ENCODE peak calls at places on chromosomes 12 and 14, in four cellular contexts. H is ovary, A is lower leg skin, N is PC-9. T is an unnamed sample.

GRCh38 chr12:54197037-54197909 is 8.5 kb upstream of the SMUG1 start:
- DNase-seq in H (no peak), A (no peak), N (no peak), T (no peak)

GRCh38 chr12:50533203-50533584 is 28.4 kb downstream of the DIP2B start:
- DNase-seq in H (no peak), A (no peak), N (no peak), T (no peak)

GRCh38 chr12:18897816-18898215 is 159.9 kb downstream of the CAPZA3 start:
- DNase-seq in H (no peak), A (no peak), N (no peak), T (no peak)

GRCh38 chr12:78680596-78680995 is 184.0 kb upstream of the SYT1 start:
- DNase-seq in A (no peak), N (no peak), H (no peak), T (no peak)

GRCh38 chr12:124000111-124000510 is 27.1 kb downstream of the ZNF664 start:
- DNase-seq in H (no peak), N (no peak), A (peak), T (no peak)

GRCh38 chr12:49515266-49515665 is 23.6 kb upstream of the KCNH3 start:
- DNase-seq in H (no peak), N (peak), A (no peak), T (no peak)

GRCh38 chr12:25655702-25656101 is 102.6 kb upstream of the LMNTD1 start:
- DNase-seq in N (peak), A (no peak), H (no peak), T (no peak)

GRCh38 chr14:90000935-90001334 is 45.2 kb downstream of the TDP1 start:
- DNase-seq in A (no peak), N (no peak), H (no peak), T (no peak)

GRCh38 chr14:99055816-99056215 is 216.2 kb downstream of the BCL11B start:
- DNase-seq in N (no peak), H (no peak), A (peak), T (no peak)

GRCh38 chr14:92724516-92725340 is 23.7 kb downstream of the LGMN start:
- DNase-seq in A (no peak), H (no peak), N (no peak), T (no peak)

GRCh38 chr14:106039400-106039799 is 513.0 kb downstream of the TMEM121 start:
- DNase-seq in A (no peak), H (no peak), N (no peak), T (no peak)

GRCh38 chr12:8563383-8563782 is 22.7 kb upstream of the CLEC4E start:
- DNase-seq in H (no peak), A (no peak), N (no peak), T (no peak)

GRCh38 chr12:47741340-47741703 is 16.0 kb upstream of the ENDOU start:
- DNase-seq in A (peak), H (peak), N (no peak), T (peak)

GRCh38 chr12:89098390-89099102 is 253.8 kb downstream of the DUSP6 start:
- DNase-seq in A (no peak), H (peak), N (no peak), T (no peak)

GRCh38 chr14:57259672-57260071 is 9.0 kb downstream of the EXOC5 start:
- DNase-seq in N (no peak), A (no peak), H (no peak), T (no peak)

GRCh38 chr12:107163413-107163812 is 70.1 kb upstream of the CRY1 start:
- DNase-seq in H (no peak), N (no peak), A (no peak), T (no peak)

GRCh38 chr14:86166541-86166940 is 636.6 kb downstream of the FLRT2 start:
- DNase-seq in H (no peak), N (no peak), A (no peak), T (no peak)

GRCh38 chr14:25049559-25050493 is at the start of gene STXBP6:
- DNase-seq in A (peak), N (no peak), H (peak), T (peak)

GRCh38 chr14:55374771-55375170 is 36.9 kb downstream of the ATG14 start:
- DNase-seq in N (no peak), H (no peak), A (no peak), T (no peak)

GRCh38 chr14:83217492-83217891 is 1683.8 kb upstream of the SEL1L start:
- DNase-seq in H (no peak), A (peak), N (no peak), T (no peak)

GRCh38 chr14:49249022-49249421 is 337.2 kb downstream of the RPS29 start:
- DNase-seq in A (no peak), H (no peak), N (no peak), T (no peak)

GRCh38 chr12:117006333-117006732 is 92.9 kb downstream of the TESC start:
- DNase-seq in N (no peak), A (no peak), H (no peak), T (no peak)

GRCh38 chr12:111034911-111035577 is 114.7 kb upstream of the MYL2 start:
- DNase-seq in H (no peak), N (no peak), A (no peak), T (no peak)

GRCh38 chr14:99910337-99911268 is 117.4 kb downstream of the EML1 start:
- DNase-seq in H (no peak), N (peak), A (no peak), T (no peak)

GRCh38 chr12:51751657-51752056 is 96.9 kb downstream of the FIGNL2 start:
- DNase-seq in A (no peak), H (no peak), N (no peak), T (no peak)

GRCh38 chr12:93417967-93418480 is 23.7 kb downstream of the UBE2N start:
- DNase-seq in N (no peak), H (no peak), A (no peak), T (no peak)

GRCh38 chr12:93419388-93420034 is 22.2 kb downstream of the UBE2N start:
- DNase-seq in H (no peak), N (peak), A (no peak), T (no peak)

DNA sequence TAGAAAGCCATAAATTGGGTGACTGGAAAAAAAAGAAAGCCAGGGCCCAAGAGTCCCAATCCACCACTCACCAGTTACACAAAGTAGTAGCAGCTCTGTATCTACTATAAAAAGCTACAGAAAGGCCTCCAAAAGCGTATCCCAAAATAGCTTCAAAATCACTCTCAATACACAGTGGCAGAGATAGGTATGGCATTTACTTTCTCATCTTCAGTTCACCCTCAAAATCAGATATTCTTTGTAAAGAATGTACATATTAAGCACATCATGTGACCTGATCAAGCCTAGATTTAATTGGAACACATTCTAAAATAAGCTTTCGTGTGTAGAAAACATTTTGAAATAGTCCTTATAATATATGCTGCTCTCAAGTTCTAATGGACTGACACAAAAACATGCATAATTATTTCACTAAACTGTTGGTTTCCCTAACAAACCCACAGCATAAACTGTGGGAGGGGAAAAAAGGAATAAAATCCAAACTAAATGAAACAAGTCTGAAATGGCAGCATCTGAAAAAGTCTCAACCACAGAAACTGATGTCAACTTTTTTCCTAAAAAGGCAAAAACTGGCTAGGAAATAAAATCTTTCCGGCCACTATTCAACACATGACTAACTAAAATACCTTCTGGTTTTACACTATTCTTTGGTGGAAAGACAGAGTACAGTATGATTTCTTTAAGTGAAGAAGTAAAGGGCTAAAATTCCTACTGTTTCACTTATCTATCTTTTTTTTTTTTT is 25.9 kb downstream of the UBE2N start:
- DNase-seq in A (no peak), H (no peak), N (no peak), T (no peak)
- TF ChIP-seq CTCF in A (no peak), H (no peak), N (no peak), T (no peak)

GRCh38 chr12:24011927-24012326 is 62.5 kb upstream of the SOX5 start:
- DNase-seq in A (no peak), N (no peak), H (no peak), T (no peak)

GRCh38 chr12:24014240-24014639 is 64.8 kb upstream of the SOX5 start:
- DNase-seq in A (no peak), H (no peak), N (no peak), T (no peak)

GRCh38 chr12:24015771-24016170 is 66.3 kb upstream of the SOX5 start:
- DNase-seq in N (no peak), A (no peak), H (no peak), T (no peak)

GRCh38 chr12:24014853-24015590 is 65.6 kb upstream of the SOX5 start:
- DNase-seq in H (no peak), A (no peak), N (no peak), T (no peak)

DNA sequence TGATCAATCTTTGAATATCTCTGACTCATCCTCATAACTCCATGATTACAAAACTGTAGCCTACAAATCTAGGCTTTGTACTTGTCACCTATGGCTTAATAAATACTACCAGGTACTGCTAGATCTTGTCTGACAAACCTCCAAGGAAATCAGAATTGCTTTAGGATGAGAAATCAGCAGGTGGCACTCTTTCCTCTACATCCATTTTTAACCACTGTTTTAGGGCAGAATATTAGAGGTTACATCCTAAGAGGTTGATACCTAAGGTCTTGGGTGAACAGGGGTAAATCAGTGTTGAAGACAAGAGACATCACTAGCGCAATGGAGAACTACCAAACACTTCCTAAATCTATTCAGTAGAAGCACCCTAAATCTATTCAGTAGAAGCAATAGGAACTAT is 63.1 kb upstream of the SOX5 start:
- DNase-seq in H (no peak), A (no peak), N (no peak), T (no peak)
- TF ChIP-seq CTCF in H (no peak), A (no peak), N (no peak), T (no peak)

DNA sequence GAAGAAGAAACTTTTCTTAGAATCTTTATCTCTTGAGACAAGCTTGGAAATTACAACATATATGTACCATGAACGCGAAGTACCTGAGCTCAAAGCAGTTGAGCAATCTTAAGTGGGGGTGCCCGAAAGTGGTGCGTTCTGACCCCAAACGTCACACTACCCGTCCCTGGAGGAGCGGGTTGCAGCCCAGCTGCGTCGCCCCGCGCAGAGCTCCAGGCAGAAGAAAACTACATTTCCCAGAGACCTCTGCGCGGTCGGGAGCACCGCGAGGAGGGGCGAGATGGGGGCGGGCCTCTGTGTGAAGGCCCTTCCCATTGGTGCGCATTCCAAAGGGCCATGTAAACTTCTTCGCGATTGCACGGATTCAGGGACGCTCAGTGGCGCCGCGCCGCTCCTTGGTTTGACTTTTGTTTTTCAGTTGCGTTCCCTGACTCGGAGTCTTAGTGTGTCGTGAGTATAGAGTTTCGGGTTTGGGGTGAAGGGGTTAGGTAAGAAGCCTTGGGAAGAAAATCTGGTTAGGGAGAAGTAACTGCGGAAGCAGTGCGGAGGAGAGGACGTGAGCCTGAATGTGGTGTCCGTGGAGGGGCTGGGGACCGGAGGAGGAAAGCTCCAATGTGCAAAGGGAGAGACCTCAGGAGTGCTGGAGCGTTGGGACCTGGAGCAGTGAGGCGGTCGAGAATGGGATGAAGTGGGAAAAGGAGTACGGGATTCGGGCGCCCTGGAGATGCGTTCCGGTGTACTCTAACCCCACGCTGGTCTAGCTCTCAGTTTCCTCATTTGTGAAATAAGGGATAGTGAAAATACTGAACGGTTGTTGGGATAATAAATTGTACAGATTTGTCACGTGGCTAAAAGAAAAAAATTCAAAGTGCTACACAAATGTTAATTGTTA is at the start of gene CCDC77:
- DNase-seq in N (peak), H (peak), A (peak), T (peak)
- TF ChIP-seq CTCF in N (no peak), H (no peak), A (no peak), T (no peak)

GRCh38 chr14:103050935-103051334 is 6.4 kb downstream of the CDC42BPB start:
- DNase-seq in A (no peak), H (no peak), N (no peak), T (no peak)
- TF ChIP-seq CTCF in A (no peak), H (no peak), N (no peak), T (no peak)

GRCh38 chr14:66365388-66365787 is 120.8 kb upstream of the CCDC196 start:
- DNase-seq in N (no peak), H (no peak), A (no peak), T (no peak)

GRCh38 chr14:66361013-66361412 is 125.2 kb upstream of the CCDC196 start:
- DNase-seq in A (no peak), N (no peak), H (no peak), T (no peak)

GRCh38 chr14:66360526-66360925 is 125.6 kb upstream of the CCDC196 start:
- DNase-seq in H (no peak), N (no peak), A (no peak), T (no peak)

DNA sequence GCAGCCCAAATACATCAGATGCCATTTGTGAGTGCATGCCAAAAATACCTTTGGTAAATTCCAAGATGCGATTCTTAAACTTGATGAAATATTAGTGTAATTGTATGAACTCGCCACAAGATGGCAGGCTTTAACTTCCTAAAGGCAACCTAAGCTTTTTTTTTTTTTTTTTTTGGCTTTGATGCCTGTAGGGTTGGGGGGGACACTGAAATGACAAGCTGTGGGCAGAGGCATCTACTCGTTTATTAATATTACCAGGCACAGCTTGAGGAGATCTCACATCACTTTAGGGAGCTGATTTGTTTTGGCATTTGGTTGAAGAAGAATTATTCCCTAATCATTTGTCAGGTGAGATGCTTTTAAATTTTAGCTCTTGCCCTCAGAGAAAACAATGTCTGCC is 126.7 kb upstream of the CCDC196 start:
- DNase-seq in H (no peak), A (no peak), N (peak), T (no peak)
- TF ChIP-seq CTCF in H (peak), A (no peak), N (peak), T (no peak)

GRCh38 chr12:99658950-99659349 is 11.4 kb downstream of the GARIN6 start:
- DNase-seq in N (no peak), H (no peak), A (no peak), T (no peak)
- TF ChIP-seq CTCF in N (peak), H (no peak), A (no peak), T (no peak)

GRCh38 chr12:71731439-71732356 is 23.0 kb upstream of the RAB21 start:
- DNase-seq in N (no peak), H (no peak), A (peak), T (no peak)
- TF ChIP-seq CTCF in N (no peak), H (no peak), A (no peak), T (no peak)

DNA sequence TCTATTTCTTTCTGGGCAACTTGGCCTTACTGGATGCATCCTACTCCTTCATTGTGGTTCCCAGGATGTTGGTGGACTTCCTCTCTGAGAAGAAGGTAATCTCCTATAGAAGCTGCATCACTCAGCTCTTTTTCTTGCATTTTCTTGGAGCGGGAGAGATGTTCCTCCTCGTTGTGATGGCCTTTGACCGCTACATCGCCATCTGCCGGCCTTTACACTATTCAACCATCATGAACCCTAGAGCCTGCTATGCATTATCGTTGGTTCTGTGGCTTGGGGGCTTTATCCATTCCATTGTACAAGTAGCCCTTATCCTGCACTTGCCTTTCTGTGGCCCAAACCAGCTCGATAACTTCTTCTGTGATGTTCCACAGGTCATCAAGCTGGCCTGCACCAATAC is 5.3 kb downstream of the OR4N5 start:
- DNase-seq in N (no peak), H (no peak), A (no peak), T (no peak)
- TF ChIP-seq CTCF in N (no peak), H (no peak), A (no peak), T (no peak)

T was measured in omental fat pad.